ENCODE peak calls at places on chromosomes 1 and 21, in six cellular contexts. T, X, M, S, E and I are unnamed samples.
A peak's percentile ranks its signal among the peaks of the same experiment; 100 is the strongest.

GRCh38 chr1:228646717-228647522 is 88.4 kb upstream of the RHOU start:
- DNase-seq in S (no peak), T (no peak), E (peak; percentile 24), M (no peak), X (peak; percentile 30), I (peak; percentile 21)

GRCh38 chr1:18792747-18793146 is 66.7 kb downstream of the TAS1R2 start:
- DNase-seq in M (no peak), E (no peak), S (no peak), X (no peak), T (no peak), I (no peak)

GRCh38 chr1:47674189-47674588 is 236.3 kb downstream of the FOXD2 start:
- DNase-seq in T (no peak), E (no peak), X (no peak), M (no peak), S (no peak), I (no peak)

GRCh38 chr1:24409535-24409934 is 4.0 kb downstream of the STPG1 start:
- DNase-seq in E (no peak), M (no peak), X (no peak), S (no peak), T (no peak), I (no peak)

GRCh38 chr1:223226271-223226670 is 83.2 kb upstream of the TLR5 start:
- DNase-seq in M (no peak), T (no peak), X (no peak), E (no peak), S (no peak), I (no peak)

GRCh38 chr1:54081306-54082270 is 28.2 kb downstream of the TCEANC2 start:
- DNase-seq in X (peak; percentile 95), T (peak; percentile 70), S (peak; percentile 2), M (no peak), E (peak; percentile 58), I (peak; percentile 29)

GRCh38 chr21:44062380-44062779 is 44.8 kb upstream of the PWP2 start:
- DNase-seq in T (no peak), E (no peak), X (no peak), S (no peak), M (no peak), I (no peak)

GRCh38 chr1:225747566-225747965 is 30.1 kb upstream of the SRP9 start:
- DNase-seq in T (peak; percentile 61), X (no peak), M (no peak), S (no peak), E (no peak), I (no peak)

GRCh38 chr1:59967141-59967697 is 40.6 kb upstream of the CYP2J2 start:
- DNase-seq in S (no peak), T (no peak), E (no peak), M (no peak), X (no peak), I (no peak)

GRCh38 chr1:41714613-41715389 is 203.9 kb downstream of the HIVEP3 start:
- DNase-seq in X (no peak), E (no peak), M (no peak), T (no peak), S (no peak), I (no peak)

GRCh38 chr1:98467584-98467983 is 193.9 kb upstream of the SNX7 start:
- DNase-seq in E (no peak), M (no peak), X (no peak), S (no peak), T (no peak), I (no peak)

GRCh38 chr1:6259491-6260362 is 1.2 kb downstream of the GPR153 start:
- DNase-seq in S (peak; percentile 57), E (peak; percentile 72), M (peak; percentile 38), T (peak; percentile 79), X (peak; percentile 75), I (peak; percentile 76)

GRCh38 chr1:77688939-77689338 is 6.5 kb upstream of the ZZZ3 start:
- DNase-seq in M (no peak), X (no peak), E (no peak), S (no peak), T (no peak), I (no peak)

GRCh38 chr21:42818328-42818749 is 61.0 kb downstream of the WDR4 start:
- DNase-seq in M (no peak), X (no peak), E (peak; percentile 42), S (peak; percentile 24), T (peak; percentile 55), I (peak; percentile 61)

GRCh38 chr1:2949966-2950925 is 71.0 kb upstream of the ACTRT2 start:
- DNase-seq in M (no peak), X (no peak), T (no peak), E (no peak), S (no peak), I (no peak)

GRCh38 chr1:60835649-60836048 is 246.7 kb upstream of the NFIA start:
- DNase-seq in S (no peak), T (no peak), M (no peak), X (no peak), E (no peak), I (no peak)

GRCh38 chr1:40830419-40830943 is 31.7 kb downstream of the CITED4 start:
- DNase-seq in E (no peak), M (no peak), X (no peak), T (no peak), S (no peak), I (no peak)

GRCh38 chr1:96416111-96416595 is 305.4 kb upstream of the PTBP2 start:
- DNase-seq in T (no peak), M (no peak), S (no peak), X (no peak), E (no peak), I (no peak)

GRCh38 chr1:212415107-212415841 is 588 bp upstream of the PACC1 start:
- DNase-seq in E (peak; percentile 21), M (peak; percentile 72), T (no peak), S (no peak), X (no peak), I (no peak)

GRCh38 chr1:114344656-114345055 is 166.3 kb downstream of the TRIM33 start:
- DNase-seq in E (no peak), X (no peak), S (no peak), M (no peak), T (no peak), I (no peak)

GRCh38 chr21:9767592-9768375 is 753.6 kb upstream of the TPTE start:
- DNase-seq in X (no peak), M (no peak), S (no peak), E (no peak), T (no peak), I (no peak)

GRCh38 chr1:228793032-228793431 is 57.8 kb downstream of the RHOU start:
- DNase-seq in T (no peak), M (no peak), S (no peak), X (no peak), E (no peak), I (peak; percentile 22)

GRCh38 chr1:20551161-20551560 is 1.2 kb upstream of the FAM43B start:
- DNase-seq in T (no peak), M (no peak), S (no peak), X (no peak), E (no peak), I (no peak)

GRCh38 chr1:111656093-111657017 is 36.8 kb downstream of the RAP1A start:
- DNase-seq in T (peak; percentile 9), M (no peak), X (peak; percentile 57), S (no peak), E (peak; percentile 72), I (peak; percentile 7)

GRCh38 chr21:35968564-35968963 is 91.8 kb downstream of the SETD4 start:
- DNase-seq in M (no peak), E (no peak), S (no peak), T (no peak), X (no peak), I (no peak)

GRCh38 chr1:62045579-62045978 is 149.1 kb upstream of the L1TD1 start:
- DNase-seq in X (no peak), T (no peak), M (no peak), E (no peak), S (no peak), I (no peak)

GRCh38 chr1:31760901-31761470 is 3.2 kb downstream of the ADGRB2 start:
- DNase-seq in T (peak; percentile 68), E (peak; percentile 38), X (no peak), S (peak; percentile 34), M (peak; percentile 52), I (peak; percentile 52)

GRCh38 chr1:226403522-226404034 is 4.3 kb downstream of the PARP1 start:
- DNase-seq in X (peak; percentile 57), E (no peak), S (no peak), T (peak; percentile 33), M (no peak), I (no peak)